ENCODE peak calls at places on chromosome 10, in seven cellular contexts. One of them, this sample, is unnamed.

GRCh38 chr10:86443936-86444335 is 77.3 kb upstream of the GRID1 start:
- DNase-seq in GOT3: no peak
- DNase-seq in activated CD8-positive, alpha-beta memory T cell treated with anti-CD3 and anti-CD28 coated beads for 4 hours: no peak
- DNase-seq in non-pigmented ciliary epithelial cell: peak
- DNase-seq in sciatic nerve: no peak
- DNase-seq in posterior vena cava: no peak
- DNase-seq in GDM1: no peak
- DNase-seq in this sample: no peak

GRCh38 chr10:75143353-75143752 is 31.9 kb downstream of the SAMD8 start:
- DNase-seq in GOT3: no peak
- DNase-seq in activated CD8-positive, alpha-beta memory T cell treated with anti-CD3 and anti-CD28 coated beads for 4 hours: no peak
- DNase-seq in non-pigmented ciliary epithelial cell: no peak
- DNase-seq in sciatic nerve: no peak
- DNase-seq in posterior vena cava: no peak
- DNase-seq in GDM1: no peak
- DNase-seq in this sample: no peak

GRCh38 chr10:19876570-19876969 is 60.3 kb downstream of the PLXDC2 start:
- DNase-seq in GOT3: no peak
- DNase-seq in activated CD8-positive, alpha-beta memory T cell treated with anti-CD3 and anti-CD28 coated beads for 4 hours: no peak
- DNase-seq in non-pigmented ciliary epithelial cell: no peak
- DNase-seq in sciatic nerve: no peak
- DNase-seq in posterior vena cava: no peak
- DNase-seq in GDM1: no peak
- DNase-seq in this sample: no peak

GRCh38 chr10:178723-179122 is 43.5 kb downstream of the ZMYND11 start:
- DNase-seq in GOT3: no peak
- DNase-seq in activated CD8-positive, alpha-beta memory T cell treated with anti-CD3 and anti-CD28 coated beads for 4 hours: no peak
- DNase-seq in non-pigmented ciliary epithelial cell: no peak
- DNase-seq in sciatic nerve: no peak
- DNase-seq in posterior vena cava: no peak
- DNase-seq in GDM1: no peak
- DNase-seq in this sample: no peak

GRCh38 chr10:10745281-10745680 is 272.4 kb upstream of the CELF2 start:
- DNase-seq in GOT3: no peak
- DNase-seq in activated CD8-positive, alpha-beta memory T cell treated with anti-CD3 and anti-CD28 coated beads for 4 hours: no peak
- DNase-seq in non-pigmented ciliary epithelial cell: no peak
- DNase-seq in sciatic nerve: no peak
- DNase-seq in posterior vena cava: no peak
- DNase-seq in GDM1: no peak
- DNase-seq in this sample: no peak

GRCh38 chr10:21077681-21078080 is 180.6 kb upstream of the NEBL start:
- DNase-seq in GOT3: no peak
- DNase-seq in activated CD8-positive, alpha-beta memory T cell treated with anti-CD3 and anti-CD28 coated beads for 4 hours: no peak
- DNase-seq in non-pigmented ciliary epithelial cell: no peak
- DNase-seq in sciatic nerve: no peak
- DNase-seq in posterior vena cava: no peak
- DNase-seq in GDM1: no peak
- DNase-seq in this sample: no peak

GRCh38 chr10:7027913-7028808 is 382.7 kb downstream of the SFMBT2 start:
- DNase-seq in GOT3: no peak
- DNase-seq in activated CD8-positive, alpha-beta memory T cell treated with anti-CD3 and anti-CD28 coated beads for 4 hours: no peak
- DNase-seq in non-pigmented ciliary epithelial cell: no peak
- DNase-seq in sciatic nerve: no peak
- DNase-seq in posterior vena cava: no peak
- DNase-seq in GDM1: peak
- DNase-seq in this sample: no peak

GRCh38 chr10:26573674-26574073 is 123.8 kb upstream of the PDSS1 start:
- DNase-seq in GOT3: no peak
- DNase-seq in activated CD8-positive, alpha-beta memory T cell treated with anti-CD3 and anti-CD28 coated beads for 4 hours: no peak
- DNase-seq in non-pigmented ciliary epithelial cell: no peak
- DNase-seq in sciatic nerve: no peak
- DNase-seq in posterior vena cava: no peak
- DNase-seq in GDM1: no peak
- DNase-seq in this sample: no peak

GRCh38 chr10:71633935-71634334 is 85.6 kb downstream of the C10orf105 start:
- DNase-seq in GOT3: no peak
- DNase-seq in activated CD8-positive, alpha-beta memory T cell treated with anti-CD3 and anti-CD28 coated beads for 4 hours: no peak
- DNase-seq in non-pigmented ciliary epithelial cell: no peak
- DNase-seq in sciatic nerve: no peak
- DNase-seq in posterior vena cava: no peak
- DNase-seq in GDM1: no peak
- DNase-seq in this sample: no peak

GRCh38 chr10:119897366-119897765 is 4.8 kb downstream of the SEC23IP start:
- DNase-seq in GOT3: no peak
- DNase-seq in activated CD8-positive, alpha-beta memory T cell treated with anti-CD3 and anti-CD28 coated beads for 4 hours: no peak
- DNase-seq in non-pigmented ciliary epithelial cell: no peak
- DNase-seq in sciatic nerve: no peak
- DNase-seq in posterior vena cava: no peak
- DNase-seq in GDM1: no peak
- DNase-seq in this sample: no peak

GRCh38 chr10:93461807-93462178 is 20.3 kb downstream of the MYOF start:
- DNase-seq in GOT3: no peak
- DNase-seq in activated CD8-positive, alpha-beta memory T cell treated with anti-CD3 and anti-CD28 coated beads for 4 hours: no peak
- DNase-seq in non-pigmented ciliary epithelial cell: peak
- DNase-seq in sciatic nerve: no peak
- DNase-seq in posterior vena cava: no peak
- DNase-seq in GDM1: no peak
- DNase-seq in this sample: no peak

GRCh38 chr10:49083256-49083655 is 32.1 kb downstream of the VSTM4 start:
- DNase-seq in GOT3: no peak
- DNase-seq in activated CD8-positive, alpha-beta memory T cell treated with anti-CD3 and anti-CD28 coated beads for 4 hours: no peak
- DNase-seq in non-pigmented ciliary epithelial cell: no peak
- DNase-seq in sciatic nerve: peak
- DNase-seq in posterior vena cava: no peak
- DNase-seq in GDM1: no peak
- DNase-seq in this sample: peak

GRCh38 chr10:70829543-70829942 is 13.8 kb downstream of the SGPL1 start:
- DNase-seq in GOT3: no peak
- DNase-seq in activated CD8-positive, alpha-beta memory T cell treated with anti-CD3 and anti-CD28 coated beads for 4 hours: no peak
- DNase-seq in non-pigmented ciliary epithelial cell: no peak
- DNase-seq in sciatic nerve: no peak
- DNase-seq in posterior vena cava: no peak
- DNase-seq in GDM1: no peak
- DNase-seq in this sample: no peak

GRCh38 chr10:33302188-33302829 is 32.2 kb downstream of the NRP1 start:
- DNase-seq in GOT3: no peak
- DNase-seq in activated CD8-positive, alpha-beta memory T cell treated with anti-CD3 and anti-CD28 coated beads for 4 hours: no peak
- DNase-seq in non-pigmented ciliary epithelial cell: no peak
- DNase-seq in sciatic nerve: no peak
- DNase-seq in posterior vena cava: no peak
- DNase-seq in GDM1: no peak
- DNase-seq in this sample: no peak

GRCh38 chr10:29141761-29142160 is 147.1 kb upstream of the LYZL1 start:
- DNase-seq in GOT3: no peak
- DNase-seq in activated CD8-positive, alpha-beta memory T cell treated with anti-CD3 and anti-CD28 coated beads for 4 hours: no peak
- DNase-seq in non-pigmented ciliary epithelial cell: no peak
- DNase-seq in sciatic nerve: no peak
- DNase-seq in posterior vena cava: no peak
- DNase-seq in GDM1: no peak
- DNase-seq in this sample: no peak

GRCh38 chr10:33935350-33935749 is 600.9 kb upstream of the NRP1 start:
- DNase-seq in GOT3: no peak
- DNase-seq in activated CD8-positive, alpha-beta memory T cell treated with anti-CD3 and anti-CD28 coated beads for 4 hours: no peak
- DNase-seq in non-pigmented ciliary epithelial cell: no peak
- DNase-seq in sciatic nerve: no peak
- DNase-seq in posterior vena cava: no peak
- DNase-seq in GDM1: no peak
- DNase-seq in this sample: no peak

GRCh38 chr10:100184426-100185219 is 1.2 kb downstream of the ERLIN1 start:
- DNase-seq in GOT3: no peak
- DNase-seq in activated CD8-positive, alpha-beta memory T cell treated with anti-CD3 and anti-CD28 coated beads for 4 hours: no peak
- DNase-seq in non-pigmented ciliary epithelial cell: no peak
- DNase-seq in sciatic nerve: no peak
- DNase-seq in posterior vena cava: no peak
- DNase-seq in GDM1: peak
- DNase-seq in this sample: no peak

GRCh38 chr10:5464521-5464920 is 34.8 kb downstream of the CALML5 start:
- DNase-seq in GOT3: no peak
- DNase-seq in activated CD8-positive, alpha-beta memory T cell treated with anti-CD3 and anti-CD28 coated beads for 4 hours: no peak
- DNase-seq in non-pigmented ciliary epithelial cell: no peak
- DNase-seq in sciatic nerve: no peak
- DNase-seq in posterior vena cava: no peak
- DNase-seq in GDM1: no peak
- DNase-seq in this sample: no peak

GRCh38 chr10:98748298-98748697 is 301.6 kb upstream of the HPS1 start:
- DNase-seq in GOT3: no peak
- DNase-seq in activated CD8-positive, alpha-beta memory T cell treated with anti-CD3 and anti-CD28 coated beads for 4 hours: no peak
- DNase-seq in non-pigmented ciliary epithelial cell: no peak
- DNase-seq in sciatic nerve: no peak
- DNase-seq in posterior vena cava: no peak
- DNase-seq in GDM1: peak
- DNase-seq in this sample: peak

GRCh38 chr10:132884041-132884440 is 58.3 kb downstream of the CFAP46 start:
- DNase-seq in GOT3: no peak
- DNase-seq in activated CD8-positive, alpha-beta memory T cell treated with anti-CD3 and anti-CD28 coated beads for 4 hours: no peak
- DNase-seq in non-pigmented ciliary epithelial cell: no peak
- DNase-seq in sciatic nerve: peak
- DNase-seq in posterior vena cava: peak
- DNase-seq in GDM1: no peak
- DNase-seq in this sample: no peak

GRCh38 chr10:70404906-70405824 is 1.2 kb downstream of the EIF4EBP2 start:
- DNase-seq in GOT3: peak
- DNase-seq in activated CD8-positive, alpha-beta memory T cell treated with anti-CD3 and anti-CD28 coated beads for 4 hours: no peak
- DNase-seq in non-pigmented ciliary epithelial cell: peak
- DNase-seq in sciatic nerve: peak
- DNase-seq in posterior vena cava: peak
- DNase-seq in GDM1: peak
- DNase-seq in this sample: peak

GRCh38 chr10:2886662-2887061 is 180.7 kb upstream of the PFKP start:
- DNase-seq in GOT3: no peak
- DNase-seq in activated CD8-positive, alpha-beta memory T cell treated with anti-CD3 and anti-CD28 coated beads for 4 hours: no peak
- DNase-seq in non-pigmented ciliary epithelial cell: no peak
- DNase-seq in sciatic nerve: no peak
- DNase-seq in posterior vena cava: no peak
- DNase-seq in GDM1: no peak
- DNase-seq in this sample: no peak

GRCh38 chr10:99785646-99786045 is 3.2 kb downstream of the ABCC2 start:
- DNase-seq in GOT3: no peak
- DNase-seq in activated CD8-positive, alpha-beta memory T cell treated with anti-CD3 and anti-CD28 coated beads for 4 hours: no peak
- DNase-seq in non-pigmented ciliary epithelial cell: no peak
- DNase-seq in sciatic nerve: no peak
- DNase-seq in posterior vena cava: no peak
- DNase-seq in GDM1: no peak
- DNase-seq in this sample: no peak

GRCh38 chr10:71396714-71397339 is at the start of gene CDH23:
- DNase-seq in GOT3: no peak
- DNase-seq in activated CD8-positive, alpha-beta memory T cell treated with anti-CD3 and anti-CD28 coated beads for 4 hours: no peak
- DNase-seq in non-pigmented ciliary epithelial cell: no peak
- DNase-seq in sciatic nerve: peak
- DNase-seq in posterior vena cava: no peak
- DNase-seq in GDM1: no peak
- DNase-seq in this sample: peak

GRCh38 chr10:48608279-48608681 is 3.4 kb upstream of the ARHGAP22 start:
- DNase-seq in GOT3: no peak
- DNase-seq in activated CD8-positive, alpha-beta memory T cell treated with anti-CD3 and anti-CD28 coated beads for 4 hours: no peak
- DNase-seq in non-pigmented ciliary epithelial cell: no peak
- DNase-seq in sciatic nerve: no peak
- DNase-seq in posterior vena cava: no peak
- DNase-seq in GDM1: peak
- DNase-seq in this sample: no peak

GRCh38 chr10:45373783-45374450 is at the start of gene ALOX5:
- DNase-seq in GOT3: no peak
- DNase-seq in activated CD8-positive, alpha-beta memory T cell treated with anti-CD3 and anti-CD28 coated beads for 4 hours: no peak
- DNase-seq in non-pigmented ciliary epithelial cell: no peak
- DNase-seq in sciatic nerve: no peak
- DNase-seq in posterior vena cava: peak
- DNase-seq in GDM1: no peak
- DNase-seq in this sample: peak

GRCh38 chr10:27153855-27154198 is 357 bp downstream of the YME1L1 start:
- DNase-seq in GOT3: no peak
- DNase-seq in activated CD8-positive, alpha-beta memory T cell treated with anti-CD3 and anti-CD28 coated beads for 4 hours: peak
- DNase-seq in non-pigmented ciliary epithelial cell: no peak
- DNase-seq in sciatic nerve: no peak
- DNase-seq in posterior vena cava: no peak
- DNase-seq in GDM1: no peak
- DNase-seq in this sample: peak

GRCh38 chr10:129993621-129994020 is 29.5 kb upstream of the EBF3 start:
- DNase-seq in GOT3: peak
- DNase-seq in activated CD8-positive, alpha-beta memory T cell treated with anti-CD3 and anti-CD28 coated beads for 4 hours: no peak
- DNase-seq in non-pigmented ciliary epithelial cell: no peak
- DNase-seq in sciatic nerve: no peak
- DNase-seq in posterior vena cava: no peak
- DNase-seq in GDM1: no peak
- DNase-seq in this sample: no peak

GRCh38 chr10:21173964-21174669 is 277.0 kb upstream of the NEBL start:
- DNase-seq in GOT3: no peak
- DNase-seq in activated CD8-positive, alpha-beta memory T cell treated with anti-CD3 and anti-CD28 coated beads for 4 hours: peak
- DNase-seq in non-pigmented ciliary epithelial cell: no peak
- DNase-seq in sciatic nerve: no peak
- DNase-seq in posterior vena cava: peak
- DNase-seq in GDM1: no peak
- DNase-seq in this sample: peak